ENCODE peak calls at places on chromosomes 7 and 10, in four cellular contexts. L is activated CD8-positive, alpha-beta memory T cell treated with anti-CD3 and anti-CD28 coated beads for 48 hours; O is posterior cingulate gyrus; F is NCI-H1092 treated with DMSO at 0.1 percent for 48 hours. G is an unnamed sample.

GRCh38 chr7:100515072-100515532 is 23.9 kb upstream of the AGFG2 start:
- DNase-seq in L (no peak), O (no peak), F (no peak), G (no peak)

GRCh38 chr7:5997210-5997808 is 11.5 kb downstream of the PMS2 start:
- DNase-seq in O (no peak), F (peak), L (no peak), G (peak)

GRCh38 chr7:98283127-98283886 is 1.8 kb downstream of the BRI3 start:
- DNase-seq in L (no peak), F (no peak), O (no peak), G (peak)

GRCh38 chr10:75018233-75018632 is 93.2 kb upstream of the SAMD8 start:
- DNase-seq in O (no peak), L (no peak), F (peak), G (no peak)

GRCh38 chr7:738241-738640 is 11.2 kb upstream of the PRKAR1B start:
- DNase-seq in L (no peak), O (no peak), F (no peak), G (no peak)

GRCh38 chr7:93461350-93461749 is 113.2 kb downstream of the CALCR start:
- DNase-seq in F (peak), L (no peak), O (no peak), G (no peak)

GRCh38 chr7:100472854-100473499 is 6.0 kb downstream of the TSC22D4 start:
- DNase-seq in O (no peak), L (no peak), F (no peak), G (peak)

GRCh38 chr7:31094271-31094670 is 42.2 kb downstream of the ADCYAP1R1 start:
- DNase-seq in L (no peak), O (no peak), F (no peak), G (no peak)

GRCh38 chr10:71342850-71343773 is 24.1 kb downstream of the SLC29A3 start:
- DNase-seq in O (no peak), L (no peak), F (no peak), G (no peak)

GRCh38 chr7:139427788-139428187 is 55.7 kb downstream of the KLRG2 start:
- DNase-seq in L (no peak), F (no peak), O (no peak), G (no peak)

GRCh38 chr7:116820149-116820548 is 42.2 kb upstream of the CAPZA2 start:
- DNase-seq in O (no peak), F (no peak), L (no peak), G (no peak)

GRCh38 chr10:16856092-16856491 is 38.9 kb upstream of the RSU1 start:
- DNase-seq in F (no peak), O (no peak), L (no peak), G (no peak)

GRCh38 chr10:75910032-75910431 is 478.6 kb downstream of the LRMDA start:
- DNase-seq in F (peak), O (no peak), L (no peak), G (no peak)

GRCh38 chr7:131889572-131890150 is 333.2 kb upstream of the PODXL start:
- DNase-seq in O (no peak), F (peak), L (no peak), G (peak)

GRCh38 chr7:155543011-155543881 is 3.1 kb downstream of the CNPY1 start:
- DNase-seq in F (no peak), O (no peak), L (no peak), G (no peak)

GRCh38 chr7:100951172-100951571 is 1.8 kb downstream of the MUC3A start:
- DNase-seq in L (no peak), F (no peak), O (no peak), G (no peak)

GRCh38 chr7:22187691-22188348 is 169.1 kb downstream of the RAPGEF5 start:
- DNase-seq in O (no peak), F (no peak), L (no peak), G (no peak)

GRCh38 chr10:12707461-12708185 is 293.9 kb downstream of the CCDC3 start:
- DNase-seq in F (peak), O (no peak), L (no peak), G (no peak)

GRCh38 chr7:101882595-101883564 is 65.5 kb downstream of the CUX1 start:
- DNase-seq in O (no peak), L (no peak), F (peak), G (peak)

GRCh38 chr7:50733552-50733951 is 49.1 kb downstream of the GRB10 start:
- DNase-seq in F (no peak), O (no peak), L (no peak), G (no peak)

GRCh38 chr10:8688881-8689280 is 634.4 kb downstream of the GATA3 start:
- DNase-seq in L (no peak), F (no peak), O (no peak), G (no peak)

GRCh38 chr7:140674356-140674800 is 1.6 kb downstream of the ADCK2 start:
- DNase-seq in F (no peak), O (no peak), L (no peak), G (no peak)

GRCh38 chr10:94016727-94017714 is 23.3 kb downstream of the PLCE1 start:
- DNase-seq in O (no peak), F (no peak), L (no peak), G (no peak)

GRCh38 chr10:132947843-132948242 is 5.5 kb upstream of the CFAP46 start:
- DNase-seq in O (no peak), F (no peak), L (no peak), G (no peak)

GRCh38 chr10:4652111-4653010 is 173.6 kb upstream of the AKR1E2 start:
- DNase-seq in F (no peak), L (no peak), O (no peak), G (no peak)

GRCh38 chr7:82605247-82605864 is 161.8 kb upstream of the CACNA2D1 start:
- DNase-seq in O (no peak), L (no peak), F (peak), G (no peak)

GRCh38 chr10:29397221-29397620 is 108.4 kb downstream of the LYZL1 start:
- DNase-seq in L (no peak), O (no peak), F (no peak), G (no peak)

G was measured in left ventricle myocardium inferior.